ENCODE peak calls at places on chromosome 2, in five cellular contexts. One of them, this sample, is unnamed.

GRCh38 chr2:227462972-227463931 is 8.7 kb upstream of the AGFG1 start:
- DNase-seq in stomach: no peak
- DNase-seq in chondrocyte: no peak
- DNase-seq in GM20000: peak; percentile 60
- DNase-seq in endothelial cell of umbilical vein: no peak
- DNase-seq in this sample: no peak

GRCh38 chr2:25332571-25332970 is 9.2 kb downstream of the DNMT3A start:
- DNase-seq in stomach: no peak
- DNase-seq in endothelial cell of umbilical vein: no peak
- DNase-seq in chondrocyte: no peak
- DNase-seq in GM20000: no peak
- DNase-seq in this sample: no peak

GRCh38 chr2:109377976-109378375 is 235.8 kb downstream of the SEPTIN10 start:
- DNase-seq in chondrocyte: no peak
- DNase-seq in stomach: peak; percentile 14
- DNase-seq in endothelial cell of umbilical vein: no peak
- DNase-seq in GM20000: no peak
- DNase-seq in this sample: peak; percentile 57

GRCh38 chr2:226515344-226516055 is 284.1 kb downstream of the IRS1 start:
- DNase-seq in stomach: no peak
- DNase-seq in endothelial cell of umbilical vein: no peak
- DNase-seq in GM20000: no peak
- DNase-seq in chondrocyte: no peak
- DNase-seq in this sample: no peak

GRCh38 chr2:71799013-71799575 is 345.7 kb downstream of the DYSF start:
- DNase-seq in chondrocyte: no peak
- DNase-seq in stomach: no peak
- DNase-seq in GM20000: no peak
- DNase-seq in endothelial cell of umbilical vein: no peak
- DNase-seq in this sample: no peak

GRCh38 chr2:88201811-88202169 is 31.6 kb downstream of the THNSL2 start:
- DNase-seq in endothelial cell of umbilical vein: no peak
- DNase-seq in chondrocyte: no peak
- DNase-seq in GM20000: no peak
- DNase-seq in stomach: no peak
- DNase-seq in this sample: no peak

GRCh38 chr2:128366746-128367511 is 48.3 kb upstream of the HS6ST1 start:
- DNase-seq in stomach: no peak
- DNase-seq in GM20000: no peak
- DNase-seq in chondrocyte: no peak
- DNase-seq in endothelial cell of umbilical vein: no peak
- DNase-seq in this sample: no peak

GRCh38 chr2:102826904-102827303 is 65.1 kb downstream of the TMEM182 start:
- DNase-seq in endothelial cell of umbilical vein: no peak
- DNase-seq in stomach: peak; percentile 31
- DNase-seq in GM20000: no peak
- DNase-seq in chondrocyte: no peak
- DNase-seq in this sample: no peak

GRCh38 chr2:105744091-105744908 is 412 bp upstream of the NCK2 start:
- DNase-seq in chondrocyte: no peak
- DNase-seq in GM20000: peak; percentile 96
- DNase-seq in stomach: peak; percentile 68
- DNase-seq in endothelial cell of umbilical vein: peak; percentile 36
- DNase-seq in this sample: no peak

GRCh38 chr2:58614259-58614658 is 373.1 kb upstream of the FANCL start:
- DNase-seq in GM20000: no peak
- DNase-seq in chondrocyte: no peak
- DNase-seq in endothelial cell of umbilical vein: peak; percentile 20
- DNase-seq in stomach: no peak
- DNase-seq in this sample: no peak

GRCh38 chr2:40164736-40165502 is 287.0 kb downstream of the SLC8A1 start:
- DNase-seq in GM20000: no peak
- DNase-seq in stomach: no peak
- DNase-seq in endothelial cell of umbilical vein: peak; percentile 12
- DNase-seq in chondrocyte: no peak
- DNase-seq in this sample: no peak

GRCh38 chr2:135494503-135494902 is 36.5 kb downstream of the ZRANB3 start:
- DNase-seq in GM20000: no peak
- DNase-seq in endothelial cell of umbilical vein: no peak
- DNase-seq in chondrocyte: no peak
- DNase-seq in stomach: no peak
- DNase-seq in this sample: no peak

GRCh38 chr2:64745562-64745961 is 91.8 kb upstream of the SERTAD2 start:
- DNase-seq in chondrocyte: no peak
- DNase-seq in GM20000: no peak
- DNase-seq in stomach: no peak
- DNase-seq in endothelial cell of umbilical vein: no peak
- DNase-seq in this sample: no peak

GRCh38 chr2:64453710-64454315 is at the start of gene LGALSL:
- DNase-seq in stomach: peak; percentile 90
- DNase-seq in endothelial cell of umbilical vein: peak; percentile 66
- DNase-seq in GM20000: peak; percentile 92
- DNase-seq in chondrocyte: peak; percentile 91
- DNase-seq in this sample: peak; percentile 88

DNA sequence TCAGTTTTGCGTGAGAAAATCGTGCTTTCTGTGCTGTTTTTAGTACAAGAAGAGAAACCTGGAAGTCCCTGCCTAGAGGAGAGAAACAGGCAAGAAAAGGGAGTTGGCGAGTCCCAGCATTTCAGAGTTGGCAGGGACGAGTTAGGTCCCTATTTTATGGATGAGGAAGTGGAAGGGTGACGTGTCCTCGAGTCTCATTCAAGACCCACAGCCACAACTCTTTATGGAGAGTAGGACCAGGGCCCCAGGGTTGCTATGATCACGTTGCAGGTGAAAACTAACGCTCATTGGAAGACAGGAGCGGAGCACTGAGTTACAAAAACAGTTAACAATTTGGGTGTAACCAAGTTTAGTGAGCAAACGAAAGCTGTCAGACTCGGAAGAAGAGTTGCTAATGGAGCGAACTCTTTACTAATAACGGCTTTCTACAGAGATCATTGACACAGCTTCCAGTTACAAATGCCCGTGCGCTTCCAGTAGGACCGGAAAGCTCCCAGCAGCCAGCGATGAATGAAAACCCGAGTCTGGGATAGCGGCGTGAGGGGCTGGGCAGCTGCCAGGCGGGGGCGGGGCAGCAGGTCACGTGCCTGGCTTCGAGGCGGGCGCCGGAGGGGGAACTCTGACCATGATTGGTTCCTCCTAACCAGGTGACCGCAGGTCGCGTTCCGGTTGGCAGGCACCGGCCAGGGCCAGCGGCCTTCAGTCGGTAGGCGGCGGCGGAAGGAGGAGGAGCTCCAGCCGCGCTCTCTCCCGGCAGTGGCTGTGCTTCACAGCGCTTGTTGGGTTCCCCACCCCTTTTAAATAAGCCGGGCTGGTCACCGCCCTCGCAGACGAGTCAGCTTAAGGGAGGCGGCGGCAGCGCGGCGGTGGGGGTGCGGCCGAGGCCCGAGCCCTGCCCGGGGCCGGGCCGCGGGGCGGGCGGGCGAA is at the start of gene CCNYL1:
- DNase-seq in GM20000: peak; percentile 99
- DNase-seq in chondrocyte: peak; percentile 100
- DNase-seq in stomach: peak; percentile 99
- DNase-seq in endothelial cell of umbilical vein: peak; percentile 100
- DNase-seq in this sample: peak; percentile 100
- TF ChIP-seq CTCF in GM20000: no peak
- TF ChIP-seq CTCF in chondrocyte: no peak
- TF ChIP-seq CTCF in stomach: no peak
- TF ChIP-seq CTCF in endothelial cell of umbilical vein: no peak
- TF ChIP-seq CTCF in this sample: peak; percentile 26

GRCh38 chr2:197121255-197121654 is 189.3 kb downstream of the ANKRD44 start:
- DNase-seq in endothelial cell of umbilical vein: no peak
- DNase-seq in GM20000: no peak
- DNase-seq in chondrocyte: no peak
- DNase-seq in stomach: no peak
- DNase-seq in this sample: no peak

GRCh38 chr2:197126630-197127029 is 183.9 kb downstream of the ANKRD44 start:
- DNase-seq in endothelial cell of umbilical vein: no peak
- DNase-seq in GM20000: no peak
- DNase-seq in stomach: no peak
- DNase-seq in chondrocyte: no peak
- DNase-seq in this sample: no peak

GRCh38 chr2:197121756-197122385 is 188.7 kb downstream of the ANKRD44 start:
- DNase-seq in chondrocyte: no peak
- DNase-seq in stomach: no peak
- DNase-seq in endothelial cell of umbilical vein: no peak
- DNase-seq in GM20000: no peak
- DNase-seq in this sample: no peak

GRCh38 chr2:197125000-197125399 is 185.6 kb downstream of the ANKRD44 start:
- DNase-seq in stomach: no peak
- DNase-seq in GM20000: no peak
- DNase-seq in chondrocyte: no peak
- DNase-seq in endothelial cell of umbilical vein: no peak
- DNase-seq in this sample: no peak

DNA sequence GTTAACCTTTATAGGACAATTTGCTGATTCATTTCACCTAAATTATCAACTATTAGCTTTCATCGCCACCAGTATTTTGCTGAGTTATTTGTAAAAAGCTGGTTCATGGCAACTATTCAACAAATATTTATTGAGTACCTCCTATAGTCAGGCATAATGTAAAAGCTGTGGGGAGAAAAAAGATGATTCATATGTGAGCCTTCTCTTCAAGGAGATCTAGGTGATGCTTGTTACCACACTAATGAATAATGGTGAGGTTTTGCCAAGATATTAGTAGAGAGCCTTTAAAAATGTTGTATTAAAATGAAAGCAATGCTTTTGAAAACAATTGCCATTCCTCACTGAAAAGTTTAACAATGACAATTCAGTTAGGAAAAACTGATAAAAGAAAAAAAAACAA is 187.8 kb downstream of the ANKRD44 start:
- DNase-seq in endothelial cell of umbilical vein: no peak
- DNase-seq in chondrocyte: no peak
- DNase-seq in GM20000: no peak
- DNase-seq in stomach: no peak
- DNase-seq in this sample: no peak
- TF ChIP-seq CTCF in endothelial cell of umbilical vein: no peak
- TF ChIP-seq CTCF in chondrocyte: no peak
- TF ChIP-seq CTCF in GM20000: no peak
- TF ChIP-seq CTCF in stomach: no peak
- TF ChIP-seq CTCF in this sample: no peak

GRCh38 chr2:136920652-136921333 is 155.4 kb downstream of the THSD7B start:
- DNase-seq in stomach: no peak
- DNase-seq in GM20000: no peak
- DNase-seq in chondrocyte: peak; percentile 77
- DNase-seq in endothelial cell of umbilical vein: no peak
- DNase-seq in this sample: no peak
- TF ChIP-seq CTCF in stomach: no peak
- TF ChIP-seq CTCF in GM20000: no peak
- TF ChIP-seq CTCF in chondrocyte: no peak
- TF ChIP-seq CTCF in endothelial cell of umbilical vein: no peak
- TF ChIP-seq CTCF in this sample: no peak

GRCh38 chr2:11835403-11835802 is 89.0 kb downstream of the LPIN1 start:
- DNase-seq in endothelial cell of umbilical vein: no peak
- DNase-seq in stomach: no peak
- DNase-seq in GM20000: no peak
- DNase-seq in chondrocyte: no peak
- DNase-seq in this sample: no peak
- TF ChIP-seq CTCF in endothelial cell of umbilical vein: no peak
- TF ChIP-seq CTCF in stomach: no peak
- TF ChIP-seq CTCF in GM20000: no peak
- TF ChIP-seq CTCF in chondrocyte: peak; percentile 70
- TF ChIP-seq CTCF in this sample: peak; percentile 49

GRCh38 chr2:170362895-170363582 is 185.1 kb downstream of the MYO3B start:
- DNase-seq in stomach: no peak
- DNase-seq in GM20000: no peak
- DNase-seq in endothelial cell of umbilical vein: no peak
- DNase-seq in chondrocyte: no peak
- DNase-seq in this sample: no peak
- TF ChIP-seq CTCF in stomach: no peak
- TF ChIP-seq CTCF in GM20000: no peak
- TF ChIP-seq CTCF in endothelial cell of umbilical vein: no peak
- TF ChIP-seq CTCF in chondrocyte: peak; percentile 10
- TF ChIP-seq CTCF in this sample: no peak

DNA sequence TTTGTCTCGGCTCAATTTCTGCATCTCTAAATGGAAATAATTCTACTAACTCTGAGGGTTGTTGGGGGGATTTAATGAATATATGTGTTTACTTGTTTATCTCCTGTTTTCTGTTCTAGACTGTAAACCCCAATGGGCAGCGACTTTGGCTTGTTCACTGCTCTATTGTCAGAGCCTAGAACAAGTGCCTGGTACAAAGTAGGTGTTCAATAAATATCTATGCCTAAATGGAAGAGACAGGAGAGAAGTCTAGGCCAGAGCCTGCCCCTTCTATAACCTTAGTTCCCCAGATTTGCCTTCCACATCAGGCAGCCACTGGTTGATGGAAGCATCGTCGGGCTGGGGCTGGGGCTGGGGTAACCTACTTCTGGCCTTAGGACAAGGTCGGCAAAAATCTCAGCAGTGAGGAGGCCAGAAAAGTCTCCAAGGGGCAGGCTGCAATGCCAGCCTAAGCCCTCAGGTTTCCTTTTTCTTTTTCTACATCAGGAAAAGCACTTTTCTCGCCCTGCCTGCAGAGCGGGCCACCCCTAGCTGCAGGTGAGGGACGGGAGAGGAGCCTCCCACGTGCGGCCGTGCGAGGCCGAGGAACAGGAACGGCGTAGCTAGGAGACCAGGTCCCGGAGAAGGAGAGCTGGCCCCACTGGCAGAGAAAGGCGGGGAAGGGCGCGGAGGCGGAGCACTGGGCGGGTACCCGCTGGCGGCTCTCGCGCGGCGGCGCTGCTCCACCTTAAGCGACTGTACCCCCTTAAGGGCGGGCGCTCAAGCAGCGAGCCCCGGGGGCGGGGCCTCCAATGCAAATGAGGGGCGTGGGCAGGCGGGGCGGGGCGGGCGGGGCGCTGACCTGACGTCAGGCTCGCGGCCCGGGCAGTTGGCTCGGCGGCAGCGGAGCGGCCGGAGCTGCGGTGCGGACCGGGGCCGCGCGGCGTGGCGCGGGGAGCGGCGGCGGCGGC is at the start of gene CNNM4:
- DNase-seq in chondrocyte: no peak
- DNase-seq in stomach: peak; percentile 97
- DNase-seq in endothelial cell of umbilical vein: peak; percentile 92
- DNase-seq in GM20000: peak; percentile 97
- DNase-seq in this sample: peak; percentile 96
- TF ChIP-seq CTCF in chondrocyte: no peak
- TF ChIP-seq CTCF in stomach: no peak
- TF ChIP-seq CTCF in endothelial cell of umbilical vein: no peak
- TF ChIP-seq CTCF in GM20000: no peak
- TF ChIP-seq CTCF in this sample: no peak

GRCh38 chr2:46564811-46565241 is 85.5 kb downstream of the TMEM247 start:
- DNase-seq in chondrocyte: no peak
- DNase-seq in GM20000: no peak
- DNase-seq in stomach: no peak
- DNase-seq in endothelial cell of umbilical vein: no peak
- DNase-seq in this sample: no peak
- TF ChIP-seq CTCF in chondrocyte: no peak
- TF ChIP-seq CTCF in GM20000: no peak
- TF ChIP-seq CTCF in stomach: no peak
- TF ChIP-seq CTCF in endothelial cell of umbilical vein: no peak
- TF ChIP-seq CTCF in this sample: no peak

This sample was measured in osteocyte.